ENCODE peak calls at places on chromosome 1, in five cellular contexts. B is CD8-positive, alpha-beta T cell; I is body of pancreas; R is IMR-90; X is GM23248. P is an unnamed sample. For H3K27me3, the result is how much of the 10 kb centered on the place peaks cover.

GRCh38 chr1:203126866-203127671 is 457 bp upstream of the ADORA1 start:
- DNase-seq in B (peak), I (no peak), R (peak), X (peak), P (no peak)

GRCh38 chr1:202154766-202155477 is 5.5 kb downstream of the PTPN7 start:
- DNase-seq in B (peak), I (peak), R (peak), X (peak), P (no peak)

GRCh38 chr1:153587314-153587713 is 21.7 kb upstream of the S100A2 start:
- DNase-seq in B (no peak), I (no peak), R (no peak), X (no peak), P (no peak)

GRCh38 chr1:178633068-178633467 is 92.0 kb upstream of the RALGPS2 start:
- DNase-seq in B (no peak), I (no peak), R (peak), X (peak), P (peak)

GRCh38 chr1:188314557-188315137 is 1485.9 kb downstream of the PLA2G4A start:
- DNase-seq in B (no peak), I (no peak), R (no peak), X (no peak), P (no peak)

GRCh38 chr1:116724765-116725375 is 29.4 kb upstream of the CD2 start:
- DNase-seq in B (peak), I (peak), R (peak), X (peak), P (peak)

GRCh38 chr1:172662464-172663109 is 3.7 kb downstream of the FASLG start:
- DNase-seq in B (peak), I (peak), R (peak), X (peak), P (peak)

GRCh38 chr1:211935448-211935970 is 99.8 kb downstream of the INTS7 start:
- DNase-seq in B (no peak), I (no peak), R (no peak), X (no peak), P (no peak)

GRCh38 chr1:67672260-67672803 is 12.7 kb upstream of the GADD45A start:
- DNase-seq in B (no peak), I (no peak), R (no peak), X (no peak), P (no peak)

GRCh38 chr1:58287894-58288623 is 258.5 kb downstream of the OMA1 start:
- DNase-seq in B (no peak), I (no peak), R (no peak), X (no peak), P (no peak)

GRCh38 chr1:158720620-158721019 is at the start of gene OR6K3:
- DNase-seq in B (no peak), I (no peak), R (no peak), X (no peak), P (no peak)

GRCh38 chr1:159190441-159190840 is 14.2 kb upstream of the ACKR1 start:
- DNase-seq in B (no peak), I (no peak), R (no peak), X (no peak), P (no peak)

GRCh38 chr1:91853397-91853796 is 32.6 kb downstream of the TGFBR3 start:
- DNase-seq in B (no peak), I (no peak), R (no peak), X (no peak), P (no peak)

GRCh38 chr1:9744106-9744799 is 79.5 kb downstream of the CLSTN1 start:
- DNase-seq in B (no peak), I (no peak), R (no peak), X (no peak), P (no peak)

GRCh38 chr1:20702416-20702815 is 15.4 kb downstream of the KIF17 start:
- DNase-seq in B (no peak), I (no peak), R (peak), X (peak), P (no peak)

GRCh38 chr1:204544321-204544720 is 28.1 kb downstream of the MDM4 start:
- DNase-seq in B (no peak), I (no peak), R (peak), X (peak), P (peak)

GRCh38 chr1:225655509-225656258 is 2.8 kb upstream of the ENAH start:
- DNase-seq in B (no peak), I (peak), R (peak), X (peak), P (peak)

GRCh38 chr1:231039161-231040018 is 664 bp downstream of the FAM89A start:
- DNase-seq in B (peak), I (peak), R (peak), X (peak), P (no peak)

GRCh38 chr1:118185083-118185899 is at the start of gene SPAG17:
- DNase-seq in B (no peak), I (peak), R (peak), X (peak), P (peak)

GRCh38 chr1:211788626-211789025 is 41.9 kb downstream of the LPGAT1 start:
- DNase-seq in B (no peak), I (no peak), R (peak), X (no peak), P (no peak)

GRCh38 chr1:32954183-32954582 is 10.4 kb downstream of the RNF19B start:
- DNase-seq in B (no peak), I (no peak), R (no peak), X (peak), P (no peak)

GRCh38 chr1:28392027-28392652 is 22.6 kb downstream of the PHACTR4 start:
- DNase-seq in B (no peak), I (no peak), R (peak), X (peak), P (peak)

GRCh38 chr1:30969903-30970302 is 61.3 kb upstream of the SDC3 start:
- DNase-seq in B (no peak), I (no peak), R (no peak), X (no peak), P (no peak)

GRCh38 chr1:15347182-15347581 is 62.5 kb upstream of the EFHD2 start:
- DNase-seq in B (peak), I (no peak), R (no peak), X (no peak), P (no peak)

GRCh38 chr1:67840449-67840848 is 7.2 kb upstream of the GNG12 start:
- DNase-seq in B (no peak), I (peak), R (peak), X (peak), P (peak)

GRCh38 chr1:73104749-73105148 is 822.4 kb upstream of the NEGR1 start:
- DNase-seq in B (no peak), I (no peak), R (no peak), X (no peak), P (no peak)

GRCh38 chr1:51341876-51342496 is 11.6 kb upstream of the TTC39A start:
- DNase-seq in B (no peak), I (no peak), R (no peak), X (no peak), P (no peak)

GRCh38 chr1:6123083-6123482 is 57.0 kb downstream of the CHD5 start:
- DNase-seq in B (no peak), I (peak), R (no peak), X (no peak), P (no peak)

GRCh38 chr1:148162363-148162762 is 10.3 kb upstream of the NBPF11 start:
- DNase-seq in B (no peak), I (no peak), R (no peak), X (no peak), P (no peak)

GRCh38 chr1:10814954-10815862 is 18.8 kb upstream of the CASZ1 start:
- DNase-seq in B (no peak), I (peak), R (no peak), X (no peak), P (no peak)
- H3K27me3 ChIP-seq in B (under half), I (under half), R (half or more), X (under half), P (under half)

DNA sequence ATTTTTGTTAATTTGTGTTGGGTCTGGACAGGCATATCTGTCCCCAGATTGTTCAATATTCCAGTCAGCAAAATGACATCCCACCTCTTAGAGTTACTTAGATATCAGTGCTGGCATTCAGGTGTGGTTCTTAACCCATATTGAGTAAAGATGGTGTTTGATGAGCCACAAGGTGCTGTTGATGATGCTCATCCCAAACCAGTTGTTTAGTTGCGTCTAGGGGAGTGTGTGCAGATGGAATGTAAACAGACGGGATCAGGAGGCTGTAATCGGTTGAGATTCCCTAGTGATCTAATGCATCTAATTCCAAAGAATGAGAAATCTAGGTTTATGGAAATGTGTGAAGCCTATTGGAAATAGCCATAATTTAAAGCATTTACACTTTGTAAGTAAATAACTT is 1.1 kb downstream of the HOOK1 start:
- DNase-seq in B (no peak), I (no peak), R (no peak), X (no peak), P (no peak)
- H3K27me3 ChIP-seq in B (under half), I (under half), R (under half), X (half or more), P (under half)

GRCh38 chr1:94119796-94120590 is 955 bp downstream of the ABCA4 start:
- DNase-seq in B (no peak), I (no peak), R (peak), X (peak), P (no peak)

GRCh38 chr1:94117250-94117851 is 3.6 kb downstream of the ABCA4 start:
- DNase-seq in B (no peak), I (no peak), R (no peak), X (no peak), P (no peak)

GRCh38 chr1:94119306-94119705 is 1.6 kb downstream of the ABCA4 start:
- DNase-seq in B (no peak), I (no peak), R (no peak), X (no peak), P (no peak)

GRCh38 chr1:94118013-94118412 is 2.9 kb downstream of the ABCA4 start:
- DNase-seq in B (no peak), I (no peak), R (no peak), X (peak), P (no peak)

DNA sequence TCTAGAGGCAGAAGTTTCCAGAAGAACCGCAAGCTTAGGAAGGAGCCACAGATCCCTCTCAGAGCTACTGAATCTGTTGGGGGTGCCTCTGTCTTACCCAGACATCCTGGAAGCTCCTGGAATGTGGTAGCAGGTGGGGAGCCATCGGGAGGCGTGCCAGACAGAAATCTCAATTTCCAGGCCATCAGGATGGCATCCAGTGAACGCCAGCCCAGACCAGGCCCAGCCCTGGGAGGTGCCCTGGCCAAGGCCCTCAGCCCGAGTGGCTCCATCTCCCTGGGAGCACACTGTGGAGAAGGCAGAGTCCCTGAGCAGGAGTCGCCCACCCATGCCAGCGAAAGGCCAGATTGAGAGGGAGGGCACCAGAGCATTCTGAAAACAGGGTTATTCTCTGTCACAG is 2.5 kb downstream of the ABCA4 start:
- DNase-seq in B (no peak), I (no peak), R (no peak), X (no peak), P (no peak)
- H3K27me3 ChIP-seq in B (under half), I (under half), R (under half), X (under half), P (under half)

DNA sequence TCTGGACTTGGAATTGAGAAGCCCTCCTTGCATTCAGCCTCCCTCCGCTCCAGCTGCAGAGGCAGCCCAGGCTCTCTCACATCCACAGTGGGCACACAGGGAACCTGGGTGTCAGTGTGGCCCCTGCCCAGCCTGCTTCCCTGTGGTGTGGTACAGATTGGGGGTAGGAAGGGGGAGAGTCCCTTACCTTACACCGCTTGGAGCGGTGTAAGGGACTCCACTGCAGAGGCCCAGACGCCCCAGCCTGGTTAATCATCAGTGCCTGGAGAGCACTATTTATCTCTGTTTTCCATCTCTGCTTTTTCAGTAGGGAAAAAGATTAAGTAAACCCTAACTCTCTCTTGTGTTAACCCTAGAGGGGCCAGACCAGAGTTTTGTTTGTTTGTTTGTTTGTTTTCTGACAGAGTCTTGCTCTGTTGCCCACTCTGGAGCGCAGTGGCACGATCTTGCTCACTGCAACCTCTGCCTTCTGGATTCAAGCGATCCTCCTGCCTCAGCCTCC is 803 bp upstream of the RHBG start:
- DNase-seq in B (no peak), I (no peak), R (no peak), X (peak), P (no peak)
- H3K27me3 ChIP-seq in B (under half), I (under half), R (half or more), X (under half), P (under half)

GRCh38 chr1:3924871-3925655 is 25.0 kb upstream of the C1orf174 start:
- DNase-seq in B (no peak), I (no peak), R (peak), X (peak), P (peak)
- H3K27me3 ChIP-seq in B (under half), I (under half), R (under half), X (under half), P (under half)

GRCh38 chr1:44594871-44595735 is 79.2 kb downstream of the TMEM53 start:
- DNase-seq in B (peak), I (peak), R (peak), X (peak), P (no peak)

GRCh38 chr1:44592208-44593145 is 81.8 kb downstream of the TMEM53 start:
- DNase-seq in B (no peak), I (no peak), R (no peak), X (no peak), P (no peak)

GRCh38 chr1:44594353-44594752 is 79.9 kb downstream of the TMEM53 start:
- DNase-seq in B (no peak), I (no peak), R (no peak), X (no peak), P (no peak)

GRCh38 chr1:44596511-44596910 is 77.8 kb downstream of the TMEM53 start:
- DNase-seq in B (no peak), I (no peak), R (no peak), X (no peak), P (no peak)
- H3K27me3 ChIP-seq in B (under half), I (under half), R (half or more), X (under half), P (under half)

DNA sequence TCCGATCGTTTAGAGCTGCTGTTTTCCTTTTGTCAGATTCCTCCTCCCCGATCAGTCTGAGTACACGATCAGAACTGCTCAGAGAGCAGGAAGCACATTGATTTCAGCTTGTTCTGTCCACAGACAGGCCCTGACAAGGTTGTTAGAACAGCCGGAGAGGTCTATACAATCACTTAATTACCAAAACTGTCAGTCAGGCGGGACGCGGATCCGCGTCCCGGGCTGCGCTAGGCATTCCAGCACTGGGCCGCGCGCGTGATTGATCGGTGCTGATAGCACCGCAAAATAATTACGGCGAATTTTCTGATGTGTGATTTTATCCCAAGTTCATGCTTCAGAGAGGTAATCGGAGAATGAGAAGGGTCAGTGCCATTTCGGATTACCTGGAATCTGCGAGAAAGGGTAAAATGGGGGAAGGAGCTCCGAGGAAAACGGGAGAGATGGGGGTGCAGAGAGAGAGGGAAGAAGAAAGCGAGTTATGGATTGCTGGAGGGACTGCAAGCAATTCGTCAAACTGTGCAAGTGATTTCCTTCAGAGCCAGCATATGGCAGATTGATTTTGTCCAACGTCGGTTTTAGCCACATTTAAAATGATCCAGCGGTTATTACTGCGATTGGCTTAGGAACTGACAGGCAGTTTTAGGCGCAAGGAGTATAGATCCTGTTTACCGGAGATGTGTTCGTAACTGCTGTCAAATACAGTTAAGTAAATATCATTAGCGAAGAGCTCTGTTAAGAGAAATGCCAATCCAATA is 9.0 kb upstream of the BARHL2 start:
- DNase-seq in B (no peak), I (no peak), R (peak), X (peak), P (no peak)
- H3K27me3 ChIP-seq in B (half or more), I (under half), R (half or more), X (half or more), P (half or more)

GRCh38 chr1:26044971-26045711 is 777 bp downstream of the SLC30A2 start:
- DNase-seq in B (no peak), I (peak), R (no peak), X (no peak), P (no peak)

GRCh38 chr1:26046313-26047031 is 554 bp upstream of the SLC30A2 start:
- DNase-seq in B (no peak), I (peak), R (no peak), X (no peak), P (no peak)

GRCh38 chr1:26049531-26050254 is 3.8 kb upstream of the SLC30A2 start:
- DNase-seq in B (no peak), I (no peak), R (peak), X (peak), P (no peak)

GRCh38 chr1:26045712-26046312 is at the start of gene SLC30A2:
- DNase-seq in B (no peak), I (peak), R (no peak), X (peak), P (no peak)

GRCh38 chr1:26047278-26047874 is 1.5 kb upstream of the SLC30A2 start:
- DNase-seq in B (no peak), I (no peak), R (no peak), X (no peak), P (no peak)
- H3K27me3 ChIP-seq in B (under half), I (under half), R (half or more), X (half or more), P (half or more)

GRCh38 chr1:10882069-10882468 is 85.6 kb upstream of the CASZ1 start:
- DNase-seq in B (no peak), I (no peak), R (no peak), X (no peak), P (no peak)
- H3K27me3 ChIP-seq in B (under half), I (under half), R (under half), X (under half), P (under half)